ENCODE peak calls at places on chromosome 14, in four cellular contexts. P, V, C and E are unnamed samples.

GRCh38 chr14:67270933-67271332 is 29.7 kb downstream of the PALS1 start:
- DNase-seq in P (no peak), V (no peak), C (no peak), E (no peak)

GRCh38 chr14:72525087-72525909 is 368.6 kb downstream of the DPF3 start:
- DNase-seq in P (no peak), V (no peak), C (no peak), E (no peak)

GRCh38 chr14:69046468-69046867 is 67.4 kb upstream of the ACTN1 start:
- DNase-seq in P (no peak), V (no peak), C (no peak), E (no peak)

GRCh38 chr14:99721792-99722516 is 37.9 kb downstream of the CYP46A1 start:
- DNase-seq in P (no peak), V (no peak), C (no peak), E (no peak)

GRCh38 chr14:24274101-24274543 is 2.7 kb upstream of the RABGGTA start:
- DNase-seq in P (peak; percentile 48), V (peak; percentile 55), C (peak; percentile 93), E (peak; percentile 89)

GRCh38 chr14:100079606-100080005 is 14.4 kb downstream of the EVL start:
- DNase-seq in P (no peak), V (no peak), C (no peak), E (no peak)

GRCh38 chr14:53331247-53331646 is 178.1 kb upstream of the DDHD1 start:
- DNase-seq in P (no peak), V (no peak), C (no peak), E (no peak)

GRCh38 chr14:100810435-100810834 is 15.5 kb upstream of the MEG3 start:
- DNase-seq in P (no peak), V (no peak), C (no peak), E (no peak)

GRCh38 chr14:87000071-87000470 is 992.9 kb downstream of the GALC start:
- DNase-seq in P (no peak), V (no peak), C (no peak), E (no peak)

GRCh38 chr14:68921666-68922065 is 57.4 kb downstream of the ACTN1 start:
- DNase-seq in P (no peak), V (no peak), C (no peak), E (no peak)

GRCh38 chr14:96166475-96167223 is 38.0 kb upstream of the BDKRB2 start:
- DNase-seq in P (no peak), V (no peak), C (no peak), E (no peak)

DNA sequence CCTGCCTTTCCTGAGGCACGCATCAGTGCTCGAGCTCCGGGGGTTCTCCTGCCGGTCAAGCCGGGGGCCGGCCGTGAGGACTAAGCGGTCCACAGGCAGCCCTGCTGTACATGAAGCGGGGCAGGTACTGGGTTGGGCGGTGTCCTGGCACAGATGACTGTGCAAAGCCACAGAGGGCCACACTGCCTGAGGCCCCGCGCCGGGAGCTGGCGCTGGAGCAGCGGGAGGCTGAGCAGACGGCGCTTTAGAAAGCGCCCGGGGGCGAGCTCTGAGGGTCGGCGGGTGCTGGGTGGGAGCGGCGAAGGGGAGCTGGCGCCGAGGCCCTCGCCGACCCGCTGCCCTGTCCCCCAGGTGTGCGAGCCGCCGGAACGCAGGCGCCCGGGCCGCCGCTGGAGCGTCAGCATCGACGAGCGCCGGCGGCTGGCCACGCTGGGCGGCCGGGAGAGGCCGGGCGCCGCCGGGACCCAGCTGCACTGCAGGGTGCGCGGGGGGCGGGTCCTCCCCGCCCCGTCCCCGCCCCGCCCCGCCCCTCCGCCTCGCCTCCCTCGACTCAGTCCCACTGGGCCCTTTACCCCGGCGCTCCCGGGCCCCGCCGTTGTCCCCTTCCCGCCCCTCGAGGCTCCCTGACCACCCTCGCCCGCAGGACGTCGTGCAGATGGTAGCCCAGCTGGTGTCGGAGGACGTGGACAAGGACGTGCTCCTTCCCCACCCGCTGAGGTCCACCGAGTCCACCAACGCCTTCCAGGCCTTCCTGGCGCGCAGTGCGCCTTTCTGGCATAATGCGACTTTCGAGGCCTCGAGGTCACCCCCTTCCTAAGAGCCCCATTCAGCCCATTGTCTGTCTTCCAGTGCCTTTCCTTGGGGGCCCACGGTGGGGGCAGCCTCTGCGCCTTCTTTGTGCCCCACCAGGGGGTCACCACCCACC is 8.3 kb upstream of the MTA1 start:
- DNase-seq in P (peak; percentile 90), V (no peak), C (no peak), E (no peak)
- TF ChIP-seq SPI1 in P (no peak), V (no peak), C (no peak), E (no peak)

GRCh38 chr14:21712039-21712438 is 38.4 kb upstream of the OR4E1 start:
- DNase-seq in P (no peak), V (no peak), C (no peak), E (no peak)

GRCh38 chr14:21714318-21714929 is 40.8 kb upstream of the OR4E1 start:
- DNase-seq in P (no peak), V (no peak), C (no peak), E (peak; percentile 21)

DNA sequence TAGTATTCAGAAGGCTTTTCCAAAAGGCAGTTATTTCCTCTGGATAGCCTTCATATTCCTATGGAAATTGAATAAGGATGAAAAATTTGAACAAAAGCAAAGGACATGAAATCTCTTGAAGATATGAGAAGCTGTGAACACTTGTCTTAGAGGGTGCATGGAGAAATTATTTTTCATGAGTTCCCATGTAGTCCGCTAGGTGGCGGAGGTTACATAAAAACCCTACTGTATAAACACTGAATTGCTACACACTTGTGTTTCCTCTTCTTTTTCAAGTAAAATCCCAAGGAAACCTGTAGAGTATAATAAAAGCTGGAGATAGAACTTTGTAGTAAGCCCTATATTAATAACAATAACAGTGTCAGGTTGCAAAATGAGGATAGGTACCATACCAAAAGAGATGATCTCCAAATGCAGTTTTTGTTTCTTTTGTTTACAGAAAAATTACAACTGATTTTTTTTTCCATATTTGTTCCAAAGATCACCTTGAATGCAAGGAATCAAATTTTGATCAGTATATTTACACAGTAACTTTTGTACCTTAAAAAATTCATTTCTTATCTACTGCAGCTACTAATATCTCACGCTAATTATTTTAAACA is 37.8 kb upstream of the OR4E1 start:
- DNase-seq in P (peak; percentile 27), V (peak; percentile 8), C (no peak), E (peak; percentile 29)
- TF ChIP-seq SPI1 in P (no peak), V (no peak), C (no peak), E (no peak)

GRCh38 chr14:92121670-92122350 is at the start of the genes CPSF2 and NDUFB1:
- DNase-seq in P (peak; percentile 89), V (peak; percentile 91), C (peak; percentile 45), E (peak; percentile 62)

GRCh38 chr14:92121207-92121669 is 268 bp downstream of the NDUFB1 start:
- DNase-seq in P (no peak), V (no peak), C (no peak), E (no peak)

GRCh38 chr14:92122351-92122677 is 545 bp downstream of the CPSF2 start:
- DNase-seq in P (peak; percentile 14), V (peak; percentile 10), C (no peak), E (no peak)

DNA sequence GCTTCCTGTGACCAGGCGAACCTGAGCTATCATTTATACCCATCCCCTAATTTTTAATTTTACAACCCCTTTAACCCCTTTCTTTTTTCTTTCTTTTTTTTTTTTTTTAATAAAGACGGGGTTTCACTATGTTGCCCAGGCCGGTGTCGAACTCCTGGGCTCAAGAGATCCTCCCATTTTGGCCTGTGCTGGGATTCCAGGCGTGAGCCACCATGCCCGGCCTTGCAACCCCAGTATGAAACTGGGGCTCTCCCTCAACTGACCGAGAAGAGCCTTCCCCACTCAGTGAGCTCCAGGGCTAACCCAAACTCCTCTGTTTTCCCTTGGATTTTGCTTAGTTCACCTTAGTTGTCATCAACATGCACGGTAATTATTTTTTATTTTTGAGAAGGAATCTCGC is 992 bp downstream of the CPSF2 start:
- DNase-seq in P (no peak), V (no peak), C (no peak), E (no peak)
- TF ChIP-seq SPI1 in P (no peak), V (no peak), C (no peak), E (no peak)

GRCh38 chr14:37545174-37545573 is 49.9 kb downstream of the FOXA1 start:
- DNase-seq in P (no peak), V (no peak), C (no peak), E (no peak)

GRCh38 chr14:37544407-37544806 is 50.6 kb downstream of the FOXA1 start:
- DNase-seq in P (no peak), V (no peak), C (no peak), E (no peak)

GRCh38 chr14:37539992-37540391 is 55.1 kb downstream of the FOXA1 start:
- DNase-seq in P (no peak), V (no peak), C (no peak), E (no peak)
- TF ChIP-seq SPI1 in P (no peak), V (no peak), C (no peak), E (no peak)

GRCh38 chr14:61153436-61153835 is 127.7 kb downstream of the TMEM30B start:
- DNase-seq in P (no peak), V (no peak), C (no peak), E (no peak)

GRCh38 chr14:61150851-61151250 is 130.3 kb downstream of the TMEM30B start:
- DNase-seq in P (no peak), V (no peak), C (no peak), E (no peak)

GRCh38 chr14:61152851-61153364 is 128.2 kb downstream of the TMEM30B start:
- DNase-seq in P (no peak), V (no peak), C (no peak), E (no peak)

GRCh38 chr14:61149896-61150295 is 131.2 kb downstream of the TMEM30B start:
- DNase-seq in P (no peak), V (no peak), C (no peak), E (no peak)

DNA sequence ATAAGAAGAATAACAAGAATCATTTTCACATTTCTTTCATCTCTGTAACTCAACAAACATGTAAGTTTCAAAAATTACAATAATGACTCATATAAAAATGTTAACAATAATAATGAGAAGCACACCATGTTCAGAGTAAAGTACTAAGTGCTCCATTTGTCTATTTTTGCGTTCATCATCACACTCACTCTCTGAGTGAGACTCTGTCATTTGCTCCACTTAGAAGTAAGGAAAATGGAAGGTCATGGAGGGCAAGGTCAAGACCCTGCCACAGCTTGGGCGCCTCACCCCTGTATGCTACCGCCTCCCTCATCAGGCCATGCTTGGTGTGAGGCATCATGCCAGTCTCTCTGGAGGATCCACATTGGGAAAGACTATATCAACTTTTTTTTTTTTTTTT is 129.9 kb downstream of the TMEM30B start:
- DNase-seq in P (no peak), V (no peak), C (no peak), E (no peak)
- TF ChIP-seq SPI1 in P (no peak), V (no peak), C (no peak), E (no peak)

GRCh38 chr14:75725481-75725880 is 64.4 kb downstream of the TTLL5 start:
- DNase-seq in P (no peak), V (no peak), C (no peak), E (no peak)
- TF ChIP-seq SPI1 in P (no peak), V (no peak), C (no peak), E (no peak)